ENCODE peak calls at places on chromosomes 12 and 14, in five cellular contexts. S, Q, R, P and B are unnamed samples.
A peak's percentile ranks its signal among the peaks of the same experiment; 100 is the strongest.

GRCh38 chr14:56138987-56139386 is 20.8 kb downstream of the PELI2 start:
- DNase-seq in Q (no peak), S (no peak), P (no peak), R (no peak), B (no peak)

GRCh38 chr12:62726471-62726980 is 208.4 kb downstream of the PPM1H start:
- DNase-seq in R (no peak), S (no peak), Q (no peak), P (no peak), B (peak; percentile 30)

GRCh38 chr12:112182499-112182898 is 57.1 kb downstream of the TRAFD1 start:
- DNase-seq in S (peak; percentile 64), R (peak; percentile 63), Q (no peak), P (no peak), B (no peak)

GRCh38 chr14:68961781-68962584 is 17.1 kb downstream of the ACTN1 start:
- DNase-seq in Q (no peak), R (peak; percentile 85), S (peak; percentile 90), P (no peak), B (no peak)

GRCh38 chr12:81208193-81208946 is 130.5 kb downstream of the ACSS3 start:
- DNase-seq in S (no peak), P (no peak), Q (no peak), R (no peak), B (peak; percentile 10)

GRCh38 chr14:41120400-41120799 is 486.3 kb upstream of the LRFN5 start:
- DNase-seq in P (no peak), S (no peak), Q (no peak), R (no peak), B (no peak)

GRCh38 chr12:49920241-49920914 is 16.7 kb upstream of the FAIM2 start:
- DNase-seq in S (no peak), R (peak; percentile 50), P (peak; percentile 49), Q (no peak), B (peak; percentile 86)

GRCh38 chr14:21268612-21269251 is 510 bp downstream of the HNRNPC start:
- DNase-seq in P (no peak), R (peak; percentile 65), S (no peak), Q (peak; percentile 40), B (peak; percentile 67)

GRCh38 chr12:11812558-11813421 is 163.3 kb downstream of the ETV6 start:
- DNase-seq in Q (peak; percentile 53), P (no peak), R (peak; percentile 27), S (peak; percentile 76), B (peak; percentile 21)

GRCh38 chr12:124380793-124381453 is 86.0 kb downstream of the RFLNA start:
- DNase-seq in Q (no peak), R (no peak), S (no peak), P (no peak), B (no peak)

GRCh38 chr12:75478395-75478794 is 2.2 kb upstream of the GLIPR1 start:
- DNase-seq in Q (no peak), P (no peak), R (peak; percentile 78), S (no peak), B (peak; percentile 84)

GRCh38 chr14:77023001-77023996 is 5.2 kb downstream of the IRF2BPL start:
- DNase-seq in P (no peak), R (peak; percentile 38), Q (no peak), S (no peak), B (peak; percentile 55)

GRCh38 chr12:45644521-45644920 is 85.0 kb upstream of the ARID2 start:
- DNase-seq in Q (peak; percentile 23), P (no peak), S (no peak), R (peak; percentile 71), B (peak; percentile 55)

GRCh38 chr12:26830783-26831601 is 2.0 kb downstream of the ITPR2 start:
- DNase-seq in S (no peak), P (no peak), Q (no peak), R (no peak), B (no peak)

GRCh38 chr14:68506021-68506644 is 286.7 kb downstream of the ZFP36L1 start:
- DNase-seq in R (peak; percentile 73), S (no peak), P (peak; percentile 69), Q (no peak), B (peak; percentile 64)

GRCh38 chr12:67077617-67078016 is 191.5 kb upstream of the CAND1 start:
- DNase-seq in Q (no peak), S (no peak), R (peak; percentile 25), P (no peak), B (peak; percentile 41)

GRCh38 chr12:97375310-97375709 is 87.3 kb upstream of the RMST start:
- DNase-seq in S (no peak), Q (no peak), R (no peak), P (no peak), B (no peak)

GRCh38 chr12:61422786-61423185 is 837.4 kb upstream of the USP15 start:
- DNase-seq in S (no peak), Q (no peak), P (no peak), R (no peak), B (no peak)
- TF ChIP-seq CTCF in S (no peak), Q (no peak), P (no peak), R (no peak), B (no peak)

GRCh38 chr14:35400707-35401421 is 3.7 kb downstream of the NFKBIA start:
- DNase-seq in P (peak; percentile 69), S (no peak), R (no peak), Q (no peak), B (peak; percentile 28)
- H3K4me3 ChIP-seq in P (peak overlapping the region; percentile 97), S (peak overlapping the region; percentile 98), R (no peak overlapping the region), Q (peak overlapping the region; percentile 90), B (peak overlapping the region; percentile 98)

DNA sequence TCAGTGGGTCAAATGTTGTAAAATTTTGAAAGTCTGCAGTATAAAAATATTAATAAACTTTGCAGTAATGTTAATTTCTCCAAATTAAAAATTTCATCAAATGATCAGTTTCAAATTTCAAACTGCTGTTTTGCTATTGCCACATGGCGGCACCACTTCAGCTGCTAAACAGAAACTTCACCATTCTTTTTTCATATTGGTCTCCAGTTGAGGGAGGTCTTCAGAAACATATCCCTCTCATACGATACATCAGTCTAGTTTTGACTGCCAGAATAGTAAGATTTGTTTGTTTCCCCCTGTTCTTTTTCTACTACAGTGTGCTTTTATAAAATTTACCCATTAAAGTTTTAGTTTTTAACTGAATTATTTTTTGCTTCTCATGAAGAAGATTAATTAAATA is 4.2 kb upstream of the TRHDE start:
- DNase-seq in S (no peak), P (no peak), R (peak; percentile 45), Q (no peak), B (no peak)
- TF ChIP-seq CTCF in S (peak; percentile 28), P (peak; percentile 7), R (peak; percentile 51), Q (no peak), B (peak; percentile 18)

GRCh38 chr14:55104051-55104954 is 24.7 kb upstream of the LGALS3 start:
- DNase-seq in Q (no peak), R (no peak), S (no peak), P (no peak), B (no peak)
- H3K4me3 ChIP-seq in Q (no peak overlapping the region), R (no peak overlapping the region), S (no peak overlapping the region), P (no peak overlapping the region), B (no peak overlapping the region)

GRCh38 chr14:42732005-42732404 is 1125.3 kb downstream of the LRFN5 start:
- DNase-seq in P (no peak), S (no peak), Q (no peak), R (no peak), B (no peak)
- TF ChIP-seq CTCF in P (no peak), S (no peak), Q (no peak), R (no peak), B (no peak)